ENCODE peak calls at places on chromosomes 12 and 14, in eight cellular contexts. W is mesenchymal stem cell, G is NT2/D1, K is DND-41, H is SK-N-MC, Z is fibroblast of lung, P is IMR-90, Q is K562. X is an unnamed sample.

GRCh38 chr12:52715416-52715815 is 12.1 kb upstream of the KRT77 start:
- DNase-seq in H (no peak), P (no peak), K (no peak), Q (peak), W (no peak), Z (no peak), G (no peak), X (peak)

GRCh38 chr14:77076118-77076631 is 21.9 kb upstream of the CIPC start:
- DNase-seq in K (no peak), Z (peak), P (no peak), W (peak), Q (no peak), H (no peak), G (no peak), X (no peak)

GRCh38 chr14:80095623-80096022 is 115.7 kb downstream of the DIO2 start:
- DNase-seq in K (no peak), P (peak), Q (no peak), G (no peak), H (no peak), Z (no peak), W (peak), X (no peak)

GRCh38 chr14:40218282-40218941 is 786.2 kb upstream of the FBXO33 start:
- DNase-seq in Q (no peak), G (no peak), P (no peak), W (no peak), H (no peak), K (no peak), Z (no peak), X (no peak)

GRCh38 chr12:58781609-58782008 is 138.7 kb downstream of the LRIG3 start:
- DNase-seq in W (no peak), Q (no peak), Z (no peak), H (no peak), G (no peak), P (no peak), K (no peak), X (no peak)

GRCh38 chr14:54882521-54882920 is 20.1 kb downstream of the GCH1 start:
- DNase-seq in P (no peak), Z (no peak), W (no peak), H (no peak), K (no peak), G (no peak), Q (no peak), X (no peak)

GRCh38 chr12:65302891-65303290 is 24.4 kb downstream of the MSRB3 start:
- DNase-seq in Z (no peak), H (no peak), K (no peak), W (no peak), Q (no peak), P (no peak), G (no peak), X (no peak)

GRCh38 chr14:70660967-70661871 is 19.5 kb downstream of the TTC9 start:
- DNase-seq in W (no peak), K (peak), P (no peak), G (no peak), Z (no peak), H (no peak), Q (no peak), X (peak)

GRCh38 chr12:114841557-114842251 is 157.7 kb upstream of the TBX3 start:
- DNase-seq in W (no peak), Z (no peak), H (no peak), P (no peak), K (no peak), Q (no peak), G (peak), X (no peak)

GRCh38 chr14:90409209-90409730 is 12.4 kb downstream of the CALM1 start:
- DNase-seq in K (no peak), P (peak), Z (peak), W (peak), Q (no peak), G (no peak), H (no peak), X (no peak)

GRCh38 chr14:77498984-77499527 is 440 bp upstream of the ISM2 start:
- DNase-seq in G (no peak), H (no peak), Q (no peak), Z (no peak), K (no peak), P (no peak), W (no peak), X (no peak)

GRCh38 chr12:76622351-76622750 is 62.8 kb upstream of the OSBPL8 start:
- DNase-seq in Z (no peak), K (no peak), H (no peak), Q (no peak), G (no peak), P (no peak), W (no peak), X (no peak)

GRCh38 chr14:76694106-76694505 is 67.2 kb upstream of the VASH1 start:
- DNase-seq in P (no peak), K (no peak), H (no peak), Z (no peak), Q (no peak), W (no peak), G (no peak), X (no peak)

GRCh38 chr12:1332327-1332726 is 262.1 kb downstream of the FBXL14 start:
- DNase-seq in K (no peak), H (no peak), P (peak), Q (no peak), G (no peak), W (no peak), Z (no peak), X (no peak)

GRCh38 chr12:78888583-78888982 is 24.0 kb downstream of the SYT1 start:
- DNase-seq in P (no peak), K (no peak), H (no peak), W (no peak), Z (no peak), G (no peak), Q (no peak), X (no peak)

GRCh38 chr14:22737052-22737451 is 29.4 kb upstream of the OXA1L start:
- DNase-seq in W (peak), Z (no peak), P (no peak), Q (no peak), G (no peak), H (no peak), K (no peak), X (no peak)

GRCh38 chr12:104667139-104667538 is 210.4 kb downstream of the CHST11 start:
- DNase-seq in P (peak), H (no peak), Z (peak), G (no peak), Q (no peak), K (no peak), W (peak), X (no peak)

GRCh38 chr12:84604541-84604940 is 308.1 kb downstream of the SLC6A15 start:
- DNase-seq in G (no peak), H (no peak), Z (no peak), Q (no peak), W (no peak), P (no peak), K (no peak), X (no peak)

GRCh38 chr14:104865631-104866441 is 768 bp downstream of the CEP170B start:
- DNase-seq in H (no peak), Z (peak), P (peak), W (peak), K (no peak), G (no peak), Q (peak), X (peak)

GRCh38 chr12:25958254-25959068 is at the start of gene RASSF8:
- DNase-seq in W (peak), K (no peak), P (peak), G (peak), Q (peak), H (no peak), Z (peak), X (peak)

GRCh38 chr14:77641534-77642341 is 25.3 kb upstream of the SPTLC2 start:
- DNase-seq in Z (peak), K (no peak), G (no peak), P (peak), H (no peak), W (no peak), Q (no peak), X (peak)

GRCh38 chr12:75944097-75944904 is 87.3 kb downstream of the PHLDA1 start:
- DNase-seq in P (peak), Z (peak), Q (no peak), G (peak), K (no peak), W (peak), H (peak), X (no peak)

GRCh38 chr12:88206636-88207035 is 64.5 kb downstream of the TMTC3 start:
- DNase-seq in W (peak), P (peak), H (no peak), K (no peak), G (no peak), Z (peak), Q (no peak), X (no peak)

GRCh38 chr12:24661657-24662096 is 287.2 kb downstream of the BCAT1 start:
- DNase-seq in G (no peak), Q (no peak), Z (peak), W (peak), P (peak), K (peak), H (no peak), X (no peak)

GRCh38 chr12:57471661-57472060 is 8.0 kb downstream of the ARHGAP9 start:
- DNase-seq in Q (no peak), K (no peak), Z (no peak), H (no peak), G (no peak), P (no peak), W (no peak), X (no peak)

GRCh38 chr12:130764475-130765185 is 48.5 kb upstream of the RIMBP2 start:
- DNase-seq in Q (peak), H (peak), G (no peak), Z (peak), K (no peak), W (peak), P (peak), X (no peak)

GRCh38 chr14:78164226-78164853 is 5.8 kb upstream of the NRXN3 start:
- DNase-seq in Q (peak), P (no peak), G (peak), K (peak), H (no peak), W (no peak), Z (no peak), X (peak)

GRCh38 chr12:43957732-43958131 is 121.9 kb downstream of the TMEM117 start:
- DNase-seq in H (peak), W (peak), P (peak), Q (peak), K (peak), G (peak), Z (peak), X (no peak)

GRCh38 chr14:89625988-89626806 is 209.2 kb upstream of the FOXN3 start:
- DNase-seq in P (no peak), G (no peak), Q (no peak), H (no peak), Z (no peak), W (no peak), K (no peak), X (no peak)

GRCh38 chr12:109981311-109981710 is 14.9 kb downstream of the GIT2 start:
- DNase-seq in H (no peak), Q (no peak), G (no peak), Z (no peak), P (no peak), K (no peak), W (no peak), X (no peak)

GRCh38 chr14:81062380-81062779 is 107.0 kb downstream of the TSHR start:
- DNase-seq in Z (no peak), K (no peak), H (no peak), Q (no peak), W (no peak), P (no peak), G (no peak), X (no peak)

GRCh38 chr14:55864890-55865655 is 253.1 kb upstream of the PELI2 start:
- DNase-seq in P (no peak), G (peak), Z (no peak), W (no peak), K (peak), H (no peak), Q (peak), X (no peak)

GRCh38 chr12:77980782-77981181 is 150.1 kb downstream of the NAV3 start:
- DNase-seq in G (no peak), H (peak), P (no peak), K (no peak), Z (no peak), W (no peak), Q (no peak), X (no peak)

GRCh38 chr14:22976620-22977433 is 5.5 kb downstream of the AJUBA start:
- DNase-seq in P (peak), G (no peak), Q (peak), W (peak), H (no peak), K (no peak), Z (peak), X (peak)

GRCh38 chr12:53950441-53950781 is 4.3 kb upstream of the HOXC12 start:
- DNase-seq in Q (no peak), P (no peak), H (no peak), G (no peak), K (no peak), Z (no peak), W (no peak), X (no peak)

GRCh38 chr14:30225171-30225570 is 297.5 kb upstream of the PRKD1 start:
- DNase-seq in G (no peak), Z (no peak), H (no peak), Q (no peak), P (no peak), K (no peak), W (no peak), X (no peak)

GRCh38 chr14:30223966-30224365 is 296.3 kb upstream of the PRKD1 start:
- DNase-seq in H (no peak), K (no peak), W (no peak), P (no peak), Q (no peak), G (no peak), Z (peak), X (no peak)

GRCh38 chr14:30227436-30227835 is 299.8 kb upstream of the PRKD1 start:
- DNase-seq in K (no peak), Q (no peak), G (no peak), Z (peak), W (no peak), H (no peak), P (peak), X (no peak)

GRCh38 chr14:30230719-30231118 is 303.1 kb upstream of the PRKD1 start:
- DNase-seq in P (no peak), Q (no peak), K (no peak), Z (no peak), G (no peak), W (no peak), H (no peak), X (no peak)

GRCh38 chr14:30227871-30228270 is 300.2 kb upstream of the PRKD1 start:
- DNase-seq in W (peak), H (no peak), K (no peak), Q (no peak), G (no peak), Z (peak), P (peak), X (no peak)
- H3K9ac ChIP-seq in W (peak), H (no peak), K (no peak), Q (no peak), G (no peak), Z (no peak), P (no peak), X (no peak)

DNA sequence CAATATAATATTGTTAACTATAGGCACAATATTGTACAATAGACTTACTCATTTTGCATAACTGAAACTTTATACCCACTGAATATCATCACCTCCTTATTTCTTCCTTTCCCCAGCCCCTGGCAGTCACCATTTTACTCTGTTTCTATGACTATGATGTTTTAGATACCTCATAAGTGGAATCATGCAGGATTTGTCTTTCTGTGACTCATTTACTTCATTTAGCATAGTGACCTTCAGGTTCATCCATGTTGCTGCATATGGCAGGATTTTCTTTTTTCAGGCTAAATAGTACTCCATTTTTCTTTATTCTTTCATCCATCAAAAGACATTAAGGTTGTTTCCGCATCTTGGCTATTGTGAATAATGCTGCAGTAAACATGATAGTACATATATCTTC is 18.9 kb downstream of the USP15 start:
- DNase-seq in H (no peak), Q (no peak), P (no peak), K (no peak), Z (no peak), W (no peak), G (no peak), X (no peak)
- H3K9ac ChIP-seq in H (no peak), Q (no peak), P (no peak), K (no peak), Z (no peak), W (no peak), G (no peak), X (no peak)

DNA sequence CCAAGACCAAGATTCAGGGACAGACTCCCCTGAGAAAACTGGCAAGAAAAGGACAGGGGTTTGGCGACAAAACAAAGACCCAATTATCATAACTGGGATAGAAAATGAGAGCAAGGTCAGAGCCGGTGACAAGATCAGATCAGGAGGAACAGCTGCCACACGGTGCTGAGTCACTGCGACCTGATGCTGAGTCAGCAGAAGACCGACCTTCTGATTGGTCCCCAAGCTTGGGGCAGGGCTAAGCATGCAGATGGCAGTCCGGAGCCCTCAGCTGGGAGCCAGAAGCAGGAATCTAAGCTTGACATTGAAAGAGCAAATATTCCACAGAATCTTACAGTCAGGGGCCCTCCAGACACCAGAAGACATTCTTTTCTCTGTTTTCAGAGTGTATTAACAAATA is 19.1 kb upstream of the ARMH4 start:
- DNase-seq in Q (peak), G (peak), Z (peak), P (peak), H (peak), W (peak), K (peak), X (peak)
- H3K9ac ChIP-seq in Q (peak), G (no peak), Z (no peak), P (no peak), H (peak), W (peak), K (no peak), X (no peak)

GRCh38 chr12:82688619-82689018 is 1.9 kb downstream of the TMTC2 start:
- DNase-seq in H (no peak), G (no peak), Z (no peak), W (no peak), K (no peak), P (no peak), Q (no peak), X (no peak)

GRCh38 chr12:82687020-82687951 is 580 bp downstream of the TMTC2 start:
- DNase-seq in K (no peak), G (peak), W (peak), H (no peak), P (peak), Q (no peak), Z (peak), X (peak)

GRCh38 chr12:82688035-82688501 is 1.4 kb downstream of the TMTC2 start:
- DNase-seq in P (no peak), G (no peak), W (peak), H (no peak), Z (peak), Q (no peak), K (no peak), X (no peak)

GRCh38 chr12:82686223-82687019 is at the start of gene TMTC2:
- DNase-seq in K (no peak), P (peak), W (peak), Z (peak), H (no peak), G (peak), Q (peak), X (peak)

GRCh38 chr12:82685721-82686222 is 934 bp upstream of the TMTC2 start:
- DNase-seq in P (peak), G (peak), Q (peak), W (peak), Z (peak), H (peak), K (no peak), X (peak)
- H3K9ac ChIP-seq in P (peak), G (peak), Q (no peak), W (peak), Z (no peak), H (no peak), K (no peak), X (peak)

GRCh38 chr12:92302041-92302829 is 156.6 kb upstream of the BTG1 start:
- DNase-seq in Q (no peak), P (no peak), W (no peak), H (peak), K (no peak), G (no peak), Z (no peak), X (no peak)

GRCh38 chr12:92300781-92301180 is 155.1 kb upstream of the BTG1 start:
- DNase-seq in Z (no peak), W (no peak), H (no peak), G (no peak), P (no peak), K (no peak), Q (no peak), X (no peak)

GRCh38 chr12:92301329-92301728 is 155.7 kb upstream of the BTG1 start:
- DNase-seq in G (no peak), Z (no peak), H (no peak), P (no peak), Q (no peak), W (no peak), K (no peak), X (no peak)

GRCh38 chr12:92299744-92300143 is 154.1 kb upstream of the BTG1 start:
- DNase-seq in K (no peak), G (no peak), H (no peak), Z (no peak), P (no peak), W (no peak), Q (no peak), X (no peak)

DNA sequence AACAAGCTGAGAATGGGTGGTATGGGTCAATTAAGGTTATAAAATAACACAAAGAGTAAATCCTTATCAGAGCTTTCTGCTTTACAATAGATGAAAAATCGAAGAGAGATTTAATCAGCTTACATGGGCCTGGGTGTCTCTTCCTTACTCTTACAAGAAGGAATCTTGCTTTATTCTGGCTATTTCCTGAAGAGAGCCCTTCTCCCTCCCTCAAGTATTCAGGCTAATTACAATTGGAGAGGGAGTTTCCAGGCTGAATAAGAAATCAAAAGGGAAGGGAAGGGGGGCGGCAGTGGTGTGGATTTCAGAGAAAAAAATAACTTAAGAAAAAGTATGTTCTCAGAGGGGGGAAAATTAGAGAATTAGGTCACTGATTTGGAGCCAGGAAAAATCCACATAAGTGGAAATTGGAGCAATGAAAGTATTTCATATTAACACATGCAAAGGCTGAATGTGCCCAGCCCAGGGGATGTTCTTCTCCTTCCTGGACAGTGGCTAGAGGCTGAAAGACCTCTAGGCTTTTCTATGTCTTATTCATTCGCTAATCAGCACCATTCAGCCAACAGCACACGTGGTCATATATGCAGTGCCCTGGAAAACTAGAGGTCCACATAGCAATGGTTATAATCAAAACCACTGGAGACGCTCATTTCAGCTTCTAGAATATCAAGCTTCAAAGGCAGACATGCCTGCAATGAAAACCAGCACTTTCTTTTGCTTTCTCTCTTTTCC is 158.9 kb upstream of the BTG1 start:
- DNase-seq in G (no peak), H (peak), K (no peak), W (no peak), P (no peak), Q (no peak), Z (no peak), X (no peak)
- H3K9ac ChIP-seq in G (no peak), H (no peak), K (no peak), W (no peak), P (no peak), Q (no peak), Z (no peak), X (no peak)

X was measured in colonic mucosa.